ENCODE peak calls at places on chromosomes 3 and 15, in eight cellular contexts. One of them, this sample, is unnamed.
A peak's percentile ranks its signal among the peaks of the same experiment; 100 is the strongest.

GRCh38 chr3:88291516-88291915 is 141.8 kb downstream of the C3orf38 start:
- DNase-seq in breast epithelium: no peak
- DNase-seq in NCI-H510A treated with DMSO at 0.1 percent for 48 hours: no peak
- DNase-seq in right cardiac atrium: no peak
- DNase-seq in NB4: no peak
- DNase-seq in HTR-8/SVneo: no peak
- DNase-seq in skeletal muscle cell: no peak
- DNase-seq in tibial nerve: no peak
- DNase-seq in this sample: no peak

GRCh38 chr3:151796105-151796705 is 17.7 kb upstream of the AADAC start:
- DNase-seq in breast epithelium: no peak
- DNase-seq in NCI-H510A treated with DMSO at 0.1 percent for 48 hours: no peak
- DNase-seq in right cardiac atrium: no peak
- DNase-seq in NB4: no peak
- DNase-seq in HTR-8/SVneo: no peak
- DNase-seq in skeletal muscle cell: no peak
- DNase-seq in tibial nerve: no peak
- DNase-seq in this sample: no peak

GRCh38 chr3:194556086-194557056 is 69.6 kb upstream of the ATP13A3 start:
- DNase-seq in breast epithelium: no peak
- DNase-seq in NCI-H510A treated with DMSO at 0.1 percent for 48 hours: no peak
- DNase-seq in right cardiac atrium: peak; percentile 44
- DNase-seq in NB4: no peak
- DNase-seq in HTR-8/SVneo: no peak
- DNase-seq in skeletal muscle cell: no peak
- DNase-seq in tibial nerve: no peak
- DNase-seq in this sample: no peak

GRCh38 chr3:109460961-109461360 is 123.6 kb upstream of the DPPA4 start:
- DNase-seq in breast epithelium: no peak
- DNase-seq in NCI-H510A treated with DMSO at 0.1 percent for 48 hours: no peak
- DNase-seq in right cardiac atrium: no peak
- DNase-seq in NB4: no peak
- DNase-seq in HTR-8/SVneo: no peak
- DNase-seq in skeletal muscle cell: no peak
- DNase-seq in tibial nerve: no peak
- DNase-seq in this sample: no peak

GRCh38 chr3:117248149-117248548 is 538.6 kb downstream of the TUSC7 start:
- DNase-seq in breast epithelium: no peak
- DNase-seq in NCI-H510A treated with DMSO at 0.1 percent for 48 hours: no peak
- DNase-seq in right cardiac atrium: no peak
- DNase-seq in NB4: no peak
- DNase-seq in HTR-8/SVneo: no peak
- DNase-seq in skeletal muscle cell: no peak
- DNase-seq in tibial nerve: no peak
- DNase-seq in this sample: no peak

GRCh38 chr15:67181221-67181639 is 73.2 kb downstream of the AAGAB start:
- DNase-seq in breast epithelium: peak; percentile 10
- DNase-seq in NCI-H510A treated with DMSO at 0.1 percent for 48 hours: no peak
- DNase-seq in right cardiac atrium: no peak
- DNase-seq in NB4: no peak
- DNase-seq in HTR-8/SVneo: no peak
- DNase-seq in skeletal muscle cell: no peak
- DNase-seq in tibial nerve: no peak
- DNase-seq in this sample: no peak

GRCh38 chr3:28099296-28099695 is 142.1 kb upstream of the CMC1 start:
- DNase-seq in breast epithelium: no peak
- DNase-seq in NCI-H510A treated with DMSO at 0.1 percent for 48 hours: no peak
- DNase-seq in right cardiac atrium: no peak
- DNase-seq in NB4: no peak
- DNase-seq in HTR-8/SVneo: no peak
- DNase-seq in skeletal muscle cell: no peak
- DNase-seq in tibial nerve: no peak
- DNase-seq in this sample: no peak

GRCh38 chr15:67248106-67248505 is 6.4 kb downstream of the AAGAB start:
- DNase-seq in breast epithelium: no peak
- DNase-seq in NCI-H510A treated with DMSO at 0.1 percent for 48 hours: no peak
- DNase-seq in right cardiac atrium: no peak
- DNase-seq in NB4: no peak
- DNase-seq in HTR-8/SVneo: no peak
- DNase-seq in skeletal muscle cell: no peak
- DNase-seq in tibial nerve: no peak
- DNase-seq in this sample: no peak

GRCh38 chr3:153210116-153210515 is 48.1 kb downstream of the RAP2B start:
- DNase-seq in breast epithelium: no peak
- DNase-seq in NCI-H510A treated with DMSO at 0.1 percent for 48 hours: no peak
- DNase-seq in right cardiac atrium: no peak
- DNase-seq in NB4: peak; percentile 58
- DNase-seq in HTR-8/SVneo: no peak
- DNase-seq in skeletal muscle cell: no peak
- DNase-seq in tibial nerve: no peak
- DNase-seq in this sample: peak; percentile 13

GRCh38 chr3:140883428-140883827 is 58.2 kb upstream of the SLC25A36 start:
- DNase-seq in breast epithelium: no peak
- DNase-seq in NCI-H510A treated with DMSO at 0.1 percent for 48 hours: no peak
- DNase-seq in right cardiac atrium: no peak
- DNase-seq in NB4: peak; percentile 2
- DNase-seq in HTR-8/SVneo: no peak
- DNase-seq in skeletal muscle cell: no peak
- DNase-seq in tibial nerve: no peak
- DNase-seq in this sample: no peak

GRCh38 chr3:171838218-171838720 is 4.9 kb upstream of the TMEM212 start:
- DNase-seq in breast epithelium: peak; percentile 57
- DNase-seq in NCI-H510A treated with DMSO at 0.1 percent for 48 hours: no peak
- DNase-seq in right cardiac atrium: peak; percentile 82
- DNase-seq in NB4: peak; percentile 37
- DNase-seq in HTR-8/SVneo: no peak
- DNase-seq in skeletal muscle cell: peak; percentile 79
- DNase-seq in tibial nerve: peak; percentile 71
- DNase-seq in this sample: no peak

GRCh38 chr3:28136607-28137216 is 104.7 kb upstream of the CMC1 start:
- DNase-seq in breast epithelium: no peak
- DNase-seq in NCI-H510A treated with DMSO at 0.1 percent for 48 hours: no peak
- DNase-seq in right cardiac atrium: no peak
- DNase-seq in NB4: no peak
- DNase-seq in HTR-8/SVneo: no peak
- DNase-seq in skeletal muscle cell: no peak
- DNase-seq in tibial nerve: no peak
- DNase-seq in this sample: no peak

GRCh38 chr3:98110191-98110908 is 20.2 kb upstream of the OR5H1 start:
- DNase-seq in breast epithelium: no peak
- DNase-seq in NCI-H510A treated with DMSO at 0.1 percent for 48 hours: no peak
- DNase-seq in right cardiac atrium: no peak
- DNase-seq in NB4: no peak
- DNase-seq in HTR-8/SVneo: no peak
- DNase-seq in skeletal muscle cell: no peak
- DNase-seq in tibial nerve: no peak
- DNase-seq in this sample: no peak

GRCh38 chr15:65373163-65373651 is 4.6 kb downstream of the IGDCC3 start:
- DNase-seq in breast epithelium: no peak
- DNase-seq in NCI-H510A treated with DMSO at 0.1 percent for 48 hours: no peak
- DNase-seq in right cardiac atrium: no peak
- DNase-seq in NB4: peak; percentile 18
- DNase-seq in HTR-8/SVneo: no peak
- DNase-seq in skeletal muscle cell: no peak
- DNase-seq in tibial nerve: no peak
- DNase-seq in this sample: no peak

GRCh38 chr3:23830869-23831484 is 25.2 kb downstream of the UBE2E1 start:
- DNase-seq in breast epithelium: no peak
- DNase-seq in NCI-H510A treated with DMSO at 0.1 percent for 48 hours: no peak
- DNase-seq in right cardiac atrium: no peak
- DNase-seq in NB4: peak; percentile 15
- DNase-seq in HTR-8/SVneo: no peak
- DNase-seq in skeletal muscle cell: no peak
- DNase-seq in tibial nerve: no peak
- DNase-seq in this sample: no peak

GRCh38 chr3:53242642-53243041 is 13.2 kb downstream of the TKT start:
- DNase-seq in breast epithelium: no peak
- DNase-seq in NCI-H510A treated with DMSO at 0.1 percent for 48 hours: no peak
- DNase-seq in right cardiac atrium: peak; percentile 41
- DNase-seq in NB4: no peak
- DNase-seq in HTR-8/SVneo: no peak
- DNase-seq in skeletal muscle cell: no peak
- DNase-seq in tibial nerve: no peak
- DNase-seq in this sample: no peak

GRCh38 chr3:104578558-104578957 is 788.2 kb upstream of the ALCAM start:
- DNase-seq in breast epithelium: no peak
- DNase-seq in NCI-H510A treated with DMSO at 0.1 percent for 48 hours: no peak
- DNase-seq in right cardiac atrium: no peak
- DNase-seq in NB4: peak; percentile 7
- DNase-seq in HTR-8/SVneo: no peak
- DNase-seq in skeletal muscle cell: no peak
- DNase-seq in tibial nerve: no peak
- DNase-seq in this sample: no peak

GRCh38 chr3:64748244-64748894 is 60.6 kb upstream of the ADAMTS9 start:
- DNase-seq in breast epithelium: no peak
- DNase-seq in NCI-H510A treated with DMSO at 0.1 percent for 48 hours: no peak
- DNase-seq in right cardiac atrium: no peak
- DNase-seq in NB4: no peak
- DNase-seq in HTR-8/SVneo: no peak
- DNase-seq in skeletal muscle cell: no peak
- DNase-seq in tibial nerve: no peak
- DNase-seq in this sample: no peak

GRCh38 chr15:80890341-80890972 is 99.2 kb downstream of the MESD start:
- DNase-seq in breast epithelium: no peak
- DNase-seq in NCI-H510A treated with DMSO at 0.1 percent for 48 hours: no peak
- DNase-seq in right cardiac atrium: no peak
- DNase-seq in NB4: peak; percentile 75
- DNase-seq in HTR-8/SVneo: no peak
- DNase-seq in skeletal muscle cell: no peak
- DNase-seq in tibial nerve: no peak
- DNase-seq in this sample: no peak